ENCODE peak calls at places on chromosomes 4 and X, in four cellular contexts. L is AML-193, Z is left lobe of liver, O is tibial artery. J is an unnamed sample.

GRCh38 chr4:4323705-4324534 is 33.9 kb downstream of the ZBTB49 start:
- DNase-seq in L (no peak), Z (no peak), O (no peak), J (peak; percentile 59)

GRCh38 chr4:3768842-3769641 is 2.9 kb downstream of the ADRA2C start:
- DNase-seq in L (no peak), Z (no peak), O (no peak), J (no peak)

GRCh38 chr4:124183926-124184325 is 528.6 kb downstream of the ANKRD50 start:
- DNase-seq in L (no peak), Z (no peak), O (no peak), J (no peak)

GRCh38 chr4:42786350-42787070 is 106.0 kb upstream of the GRXCR1 start:
- DNase-seq in L (no peak), Z (no peak), O (no peak), J (peak; percentile 6)

GRCh38 chr4:145540235-145540634 is 58.6 kb downstream of the SMAD1 start:
- DNase-seq in L (no peak), Z (no peak), O (no peak), J (no peak)

GRCh38 chr4:82721819-82722423 is 76.7 kb downstream of the SCD5 start:
- DNase-seq in L (peak; percentile 41), Z (no peak), O (no peak), J (peak; percentile 62)

GRCh38 chr4:113043591-113043990 is 5.9 kb upstream of the ANK2 start:
- DNase-seq in L (no peak), Z (no peak), O (no peak), J (no peak)

GRCh38 chrX:101550825-101551767 is 749 bp downstream of the ARMCX1 start:
- DNase-seq in L (peak; percentile 5), Z (no peak), O (peak; percentile 59), J (peak; percentile 1)

GRCh38 chr4:40216622-40217366 is 20.0 kb downstream of the RHOH start:
- DNase-seq in L (no peak), Z (no peak), O (no peak), J (no peak)

GRCh38 chr4:52373650-52374049 is 285.5 kb downstream of the USP46 start:
- DNase-seq in L (no peak), Z (no peak), O (no peak), J (no peak)

GRCh38 chrX:38087594-38087993 is 81.2 kb downstream of the SYTL5 start:
- DNase-seq in L (no peak), Z (no peak), O (no peak), J (peak; percentile 15)

GRCh38 chr4:39655866-39656265 is 17.2 kb upstream of the SMIM14 start:
- DNase-seq in L (no peak), Z (peak; percentile 54), O (peak; percentile 53), J (no peak)